ENCODE peak calls at places on chromosomes 2 and 18, in six cellular contexts. One of them, this sample, is unnamed.
A peak's percentile ranks its signal among the peaks of the same experiment; 100 is the strongest.

GRCh38 chr2:148969585-148970180 is 68.8 kb upstream of the LYPD6B start:
- DNase-seq in esophagus squamous epithelium: no peak
- DNase-seq in upper lobe of right lung: no peak
- DNase-seq in pancreas: no peak
- DNase-seq in lung: no peak
- DNase-seq in GM23248: no peak
- DNase-seq in this sample: no peak

GRCh38 chr2:88216641-88217040 is 46.5 kb downstream of the THNSL2 start:
- DNase-seq in esophagus squamous epithelium: no peak
- DNase-seq in upper lobe of right lung: no peak
- DNase-seq in GM23248: no peak
- DNase-seq in pancreas: no peak
- DNase-seq in lung: no peak
- DNase-seq in this sample: no peak

GRCh38 chr18:74731097-74731496 is 133.4 kb downstream of the ZNF407 start:
- DNase-seq in lung: no peak
- DNase-seq in esophagus squamous epithelium: no peak
- DNase-seq in upper lobe of right lung: no peak
- DNase-seq in pancreas: no peak
- DNase-seq in GM23248: peak; percentile 85
- DNase-seq in this sample: no peak

GRCh38 chr18:58194028-58194427 is 150.0 kb downstream of the NEDD4L start:
- DNase-seq in GM23248: no peak
- DNase-seq in upper lobe of right lung: no peak
- DNase-seq in pancreas: peak; percentile 40
- DNase-seq in esophagus squamous epithelium: no peak
- DNase-seq in lung: no peak
- DNase-seq in this sample: no peak

GRCh38 chr2:127355407-127356008 is 32.3 kb downstream of the MAP3K2 start:
- DNase-seq in upper lobe of right lung: no peak
- DNase-seq in esophagus squamous epithelium: no peak
- DNase-seq in GM23248: peak; percentile 32
- DNase-seq in pancreas: no peak
- DNase-seq in lung: no peak
- DNase-seq in this sample: no peak

GRCh38 chr2:80256396-80257167 is 48.0 kb downstream of the LRRTM1 start:
- DNase-seq in GM23248: peak; percentile 56
- DNase-seq in upper lobe of right lung: no peak
- DNase-seq in lung: no peak
- DNase-seq in esophagus squamous epithelium: no peak
- DNase-seq in pancreas: no peak
- DNase-seq in this sample: no peak

GRCh38 chr2:41836944-41837343 is 210.9 kb upstream of the PKDCC start:
- DNase-seq in upper lobe of right lung: no peak
- DNase-seq in pancreas: no peak
- DNase-seq in esophagus squamous epithelium: no peak
- DNase-seq in lung: no peak
- DNase-seq in GM23248: peak; percentile 73
- DNase-seq in this sample: no peak

GRCh38 chr2:233199870-233200269 is 51.6 kb upstream of the ATG16L1 start:
- DNase-seq in esophagus squamous epithelium: no peak
- DNase-seq in pancreas: no peak
- DNase-seq in GM23248: no peak
- DNase-seq in lung: no peak
- DNase-seq in upper lobe of right lung: no peak
- DNase-seq in this sample: no peak

GRCh38 chr2:130353291-130354134 is 2.3 kb upstream of the PTPN18 start:
- DNase-seq in upper lobe of right lung: no peak
- DNase-seq in lung: peak; percentile 27
- DNase-seq in esophagus squamous epithelium: no peak
- DNase-seq in pancreas: no peak
- DNase-seq in GM23248: no peak
- DNase-seq in this sample: no peak

GRCh38 chr2:196783431-196784094 is 15.9 kb downstream of the GTF3C3 start:
- DNase-seq in lung: no peak
- DNase-seq in upper lobe of right lung: no peak
- DNase-seq in pancreas: no peak
- DNase-seq in GM23248: peak; percentile 90
- DNase-seq in esophagus squamous epithelium: no peak
- DNase-seq in this sample: no peak

GRCh38 chr18:2854871-2855270 is 8.1 kb downstream of the EMILIN2 start:
- DNase-seq in esophagus squamous epithelium: no peak
- DNase-seq in pancreas: no peak
- DNase-seq in GM23248: peak; percentile 70
- DNase-seq in upper lobe of right lung: no peak
- DNase-seq in lung: no peak
- DNase-seq in this sample: no peak

GRCh38 chr2:234433201-234433600 is 63.7 kb downstream of the ARL4C start:
- DNase-seq in GM23248: no peak
- DNase-seq in pancreas: no peak
- DNase-seq in lung: no peak
- DNase-seq in esophagus squamous epithelium: no peak
- DNase-seq in upper lobe of right lung: no peak
- DNase-seq in this sample: no peak

GRCh38 chr2:202592580-202592979 is 42.2 kb upstream of the FAM117B start:
- DNase-seq in esophagus squamous epithelium: no peak
- DNase-seq in lung: no peak
- DNase-seq in GM23248: no peak
- DNase-seq in pancreas: no peak
- DNase-seq in upper lobe of right lung: no peak
- DNase-seq in this sample: no peak

GRCh38 chr2:42493468-42493884 is 306 bp downstream of the KCNG3 start:
- DNase-seq in esophagus squamous epithelium: no peak
- DNase-seq in pancreas: no peak
- DNase-seq in upper lobe of right lung: no peak
- DNase-seq in lung: no peak
- DNase-seq in GM23248: no peak
- DNase-seq in this sample: no peak

GRCh38 chr18:31010601-31011000 is 31.9 kb downstream of the DSC3 start:
- DNase-seq in pancreas: no peak
- DNase-seq in GM23248: no peak
- DNase-seq in lung: no peak
- DNase-seq in upper lobe of right lung: no peak
- DNase-seq in esophagus squamous epithelium: no peak
- DNase-seq in this sample: no peak

GRCh38 chr2:10493636-10494281 is 45.6 kb upstream of the ODC1 start:
- DNase-seq in pancreas: no peak
- DNase-seq in lung: peak; percentile 57
- DNase-seq in GM23248: peak; percentile 84
- DNase-seq in upper lobe of right lung: peak; percentile 85
- DNase-seq in esophagus squamous epithelium: peak; percentile 34
- DNase-seq in this sample: peak; percentile 98

GRCh38 chr18:36281941-36282340 is 15.6 kb upstream of the FHOD3 start:
- DNase-seq in pancreas: no peak
- DNase-seq in lung: no peak
- DNase-seq in GM23248: no peak
- DNase-seq in upper lobe of right lung: no peak
- DNase-seq in esophagus squamous epithelium: no peak
- DNase-seq in this sample: no peak

GRCh38 chr2:71630110-71630967 is 177.0 kb downstream of the DYSF start:
- DNase-seq in lung: no peak
- DNase-seq in upper lobe of right lung: no peak
- DNase-seq in pancreas: no peak
- DNase-seq in esophagus squamous epithelium: no peak
- DNase-seq in GM23248: no peak
- DNase-seq in this sample: no peak

GRCh38 chr2:110869472-110870446 is 137.4 kb downstream of the ACOXL start:
- DNase-seq in upper lobe of right lung: no peak
- DNase-seq in pancreas: no peak
- DNase-seq in esophagus squamous epithelium: no peak
- DNase-seq in lung: no peak
- DNase-seq in GM23248: peak; percentile 12
- DNase-seq in this sample: no peak

GRCh38 chr2:43344911-43345373 is 118.5 kb upstream of the ZFP36L2 start:
- DNase-seq in pancreas: no peak
- DNase-seq in upper lobe of right lung: no peak
- DNase-seq in lung: no peak
- DNase-seq in GM23248: no peak
- DNase-seq in esophagus squamous epithelium: no peak
- DNase-seq in this sample: no peak

GRCh38 chr2:32379352-32379751 is 22.5 kb downstream of the BIRC6 start:
- DNase-seq in upper lobe of right lung: no peak
- DNase-seq in GM23248: no peak
- DNase-seq in esophagus squamous epithelium: no peak
- DNase-seq in pancreas: no peak
- DNase-seq in lung: no peak
- DNase-seq in this sample: no peak

GRCh38 chr2:3172265-3172935 is 205.2 kb downstream of the EIPR1 start:
- DNase-seq in pancreas: no peak
- DNase-seq in esophagus squamous epithelium: no peak
- DNase-seq in GM23248: no peak
- DNase-seq in upper lobe of right lung: no peak
- DNase-seq in lung: no peak
- DNase-seq in this sample: no peak

GRCh38 chr2:171958475-171958874 is 36.2 kb downstream of the HAT1 start:
- DNase-seq in GM23248: peak; percentile 78
- DNase-seq in esophagus squamous epithelium: no peak
- DNase-seq in upper lobe of right lung: no peak
- DNase-seq in pancreas: no peak
- DNase-seq in lung: no peak
- DNase-seq in this sample: no peak

GRCh38 chr2:288002-288742 is at the start of gene ALKAL2:
- DNase-seq in GM23248: peak; percentile 46
- DNase-seq in upper lobe of right lung: peak; percentile 68
- DNase-seq in esophagus squamous epithelium: no peak
- DNase-seq in pancreas: peak; percentile 68
- DNase-seq in lung: no peak
- DNase-seq in this sample: no peak
- H3K4me3 ChIP-seq in GM23248: peak within 1 kb of the TSS; percentile 49
- H3K4me3 ChIP-seq in upper lobe of right lung: peak within 1 kb of the TSS; percentile 62
- H3K4me3 ChIP-seq in esophagus squamous epithelium: peak within 1 kb of the TSS; percentile 59
- H3K4me3 ChIP-seq in pancreas: peak within 1 kb of the TSS; percentile 44
- H3K4me3 ChIP-seq in lung: peak within 1 kb of the TSS; percentile 61
- H3K4me3 ChIP-seq in this sample: peak within 1 kb of the TSS; percentile 3

GRCh38 chr2:20175267-20175666 is 49.7 kb downstream of the SDC1 start:
- DNase-seq in lung: no peak
- DNase-seq in upper lobe of right lung: no peak
- DNase-seq in pancreas: no peak
- DNase-seq in esophagus squamous epithelium: no peak
- DNase-seq in GM23248: no peak
- DNase-seq in this sample: no peak

GRCh38 chr2:20173064-20173463 is 51.9 kb downstream of the SDC1 start:
- DNase-seq in upper lobe of right lung: no peak
- DNase-seq in pancreas: no peak
- DNase-seq in GM23248: no peak
- DNase-seq in lung: no peak
- DNase-seq in esophagus squamous epithelium: no peak
- DNase-seq in this sample: no peak

GRCh38 chr2:20171445-20171977 is 53.4 kb downstream of the SDC1 start:
- DNase-seq in lung: no peak
- DNase-seq in GM23248: no peak
- DNase-seq in esophagus squamous epithelium: no peak
- DNase-seq in upper lobe of right lung: no peak
- DNase-seq in pancreas: no peak
- DNase-seq in this sample: no peak

GRCh38 chr2:20172273-20173052 is 52.5 kb downstream of the SDC1 start:
- DNase-seq in pancreas: no peak
- DNase-seq in GM23248: no peak
- DNase-seq in lung: peak; percentile 60
- DNase-seq in esophagus squamous epithelium: no peak
- DNase-seq in upper lobe of right lung: peak; percentile 80
- DNase-seq in this sample: no peak

DNA sequence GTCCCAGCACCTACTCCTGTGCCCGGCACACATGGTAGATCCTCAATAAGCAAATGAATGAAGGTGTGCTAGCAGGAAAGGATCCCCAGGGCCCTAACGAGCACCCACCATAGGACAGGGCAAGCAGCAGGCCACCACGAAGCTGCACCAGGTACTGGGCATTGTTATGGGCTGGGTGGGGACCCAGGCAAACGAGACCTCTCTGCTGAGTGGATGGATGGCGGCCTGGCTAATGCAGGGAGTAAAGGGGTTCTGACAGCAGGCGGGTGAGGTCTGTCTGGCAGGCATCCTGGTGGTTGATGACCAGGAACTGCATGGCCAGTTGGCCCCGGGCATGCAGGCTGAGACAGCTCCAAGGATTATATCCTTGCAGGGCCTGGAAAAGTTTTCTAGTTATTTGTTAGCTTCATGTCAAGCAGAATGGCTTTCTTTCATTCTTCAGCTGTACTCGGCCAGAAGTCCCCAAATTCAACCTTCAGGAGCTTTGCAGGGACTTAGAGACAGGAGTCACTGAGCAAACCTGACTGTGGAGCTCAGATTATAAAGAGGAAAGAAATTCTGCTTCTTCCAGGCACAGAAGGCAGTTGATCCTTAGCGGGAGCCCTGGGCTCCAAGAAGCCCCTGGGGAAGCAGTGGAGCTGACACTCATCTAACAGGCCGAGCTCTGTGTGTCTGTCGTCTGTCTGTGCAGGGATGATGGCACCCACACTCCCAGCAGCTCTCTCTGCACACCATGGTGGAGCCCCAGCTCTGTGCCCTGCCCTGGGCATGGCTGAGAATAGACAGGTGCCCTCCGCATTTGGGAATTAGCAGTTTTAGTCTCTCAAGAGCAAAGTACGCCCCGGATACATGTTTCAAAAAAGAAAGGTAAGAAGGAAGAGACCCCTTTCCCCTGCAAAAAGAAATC is 51.2 kb downstream of the SDC1 start:
- DNase-seq in esophagus squamous epithelium: no peak
- DNase-seq in upper lobe of right lung: no peak
- DNase-seq in GM23248: no peak
- DNase-seq in lung: no peak
- DNase-seq in pancreas: no peak
- DNase-seq in this sample: no peak
- H3K4me3 ChIP-seq in esophagus squamous epithelium: no peak overlapping the region
- H3K4me3 ChIP-seq in upper lobe of right lung: no peak overlapping the region
- H3K4me3 ChIP-seq in GM23248: no peak overlapping the region
- H3K4me3 ChIP-seq in lung: no peak overlapping the region
- H3K4me3 ChIP-seq in pancreas: no peak overlapping the region
- H3K4me3 ChIP-seq in this sample: no peak overlapping the region

GRCh38 chr2:29017716-29018275 is 36.7 kb downstream of the TOGARAM2 start:
- DNase-seq in GM23248: no peak
- DNase-seq in pancreas: no peak
- DNase-seq in upper lobe of right lung: peak; percentile 59
- DNase-seq in lung: no peak
- DNase-seq in esophagus squamous epithelium: no peak
- DNase-seq in this sample: no peak

GRCh38 chr2:29016500-29016899 is 35.4 kb downstream of the TOGARAM2 start:
- DNase-seq in esophagus squamous epithelium: no peak
- DNase-seq in upper lobe of right lung: no peak
- DNase-seq in pancreas: no peak
- DNase-seq in GM23248: peak; percentile 12
- DNase-seq in lung: no peak
- DNase-seq in this sample: no peak

GRCh38 chr2:29014811-29015414 is 33.8 kb downstream of the TOGARAM2 start:
- DNase-seq in upper lobe of right lung: no peak
- DNase-seq in GM23248: peak; percentile 23
- DNase-seq in esophagus squamous epithelium: no peak
- DNase-seq in lung: no peak
- DNase-seq in pancreas: no peak
- DNase-seq in this sample: no peak

GRCh38 chr2:29014331-29014730 is 33.2 kb downstream of the TOGARAM2 start:
- DNase-seq in lung: no peak
- DNase-seq in GM23248: no peak
- DNase-seq in esophagus squamous epithelium: no peak
- DNase-seq in pancreas: no peak
- DNase-seq in upper lobe of right lung: no peak
- DNase-seq in this sample: no peak

GRCh38 chr2:29015701-29016470 is 34.8 kb downstream of the TOGARAM2 start:
- DNase-seq in GM23248: no peak
- DNase-seq in esophagus squamous epithelium: no peak
- DNase-seq in pancreas: no peak
- DNase-seq in lung: no peak
- DNase-seq in upper lobe of right lung: peak; percentile 40
- DNase-seq in this sample: no peak
- H3K4me3 ChIP-seq in GM23248: no peak overlapping the region
- H3K4me3 ChIP-seq in esophagus squamous epithelium: no peak overlapping the region
- H3K4me3 ChIP-seq in pancreas: no peak overlapping the region
- H3K4me3 ChIP-seq in lung: no peak overlapping the region
- H3K4me3 ChIP-seq in upper lobe of right lung: no peak overlapping the region
- H3K4me3 ChIP-seq in this sample: no peak overlapping the region

GRCh38 chr2:39469807-39470206 is 32.7 kb upstream of the MAP4K3 start:
- DNase-seq in lung: no peak
- DNase-seq in GM23248: peak; percentile 62
- DNase-seq in upper lobe of right lung: no peak
- DNase-seq in esophagus squamous epithelium: no peak
- DNase-seq in pancreas: peak; percentile 27
- DNase-seq in this sample: no peak
- H3K4me3 ChIP-seq in lung: no peak overlapping the region
- H3K4me3 ChIP-seq in GM23248: peak overlapping the region; percentile 50
- H3K4me3 ChIP-seq in upper lobe of right lung: no peak overlapping the region
- H3K4me3 ChIP-seq in esophagus squamous epithelium: no peak overlapping the region
- H3K4me3 ChIP-seq in pancreas: no peak overlapping the region
- H3K4me3 ChIP-seq in this sample: no peak overlapping the region